ENCODE peak calls at places on chromosomes 12 and 14, in four cellular contexts. X is AML-193, R is lower leg skin, V is MCF 10A. O is an unnamed sample.

GRCh38 chr12:48078901-48079300 is 27.0 kb downstream of the SENP1 start:
- DNase-seq in X (peak), R (no peak), V (peak), O (no peak)

GRCh38 chr12:4114986-4115385 is 158.6 kb upstream of the CCND2 start:
- DNase-seq in X (no peak), R (no peak), V (no peak), O (no peak)

GRCh38 chr12:122126713-122127597 is 47.1 kb downstream of the IL31 start:
- DNase-seq in X (no peak), R (no peak), V (no peak), O (no peak)

GRCh38 chr14:63493246-63493645 is 49.9 kb downstream of the PPP2R5E start:
- DNase-seq in X (no peak), R (no peak), V (no peak), O (no peak)

GRCh38 chr14:32478027-32478426 is 148.9 kb downstream of the AKAP6 start:
- DNase-seq in X (no peak), R (no peak), V (no peak), O (no peak)

GRCh38 chr12:82841379-82841778 is 154.7 kb downstream of the TMTC2 start:
- DNase-seq in X (no peak), R (no peak), V (no peak), O (no peak)

GRCh38 chr12:53048033-53048779 is 1.7 kb upstream of the TNS2 start:
- DNase-seq in X (no peak), R (no peak), V (peak), O (no peak)

GRCh38 chr12:12278899-12279298 is 12.1 kb upstream of the LRP6 start:
- DNase-seq in X (no peak), R (no peak), V (no peak), O (no peak)

GRCh38 chr12:120584343-120585149 is 3.3 kb upstream of the POP5 start:
- DNase-seq in X (peak), R (no peak), V (peak), O (peak)

GRCh38 chr12:84911331-84912190 is 1.0 kb downstream of the SLC6A15 start:
- DNase-seq in X (no peak), R (peak), V (peak), O (no peak)

GRCh38 chr12:11431486-11431885 is 36.1 kb upstream of the PRB2 start:
- DNase-seq in X (no peak), R (no peak), V (no peak), O (no peak)

GRCh38 chr12:98840325-98840724 is 195.2 kb downstream of the APAF1 start:
- DNase-seq in X (no peak), R (no peak), V (no peak), O (no peak)

GRCh38 chr12:102484017-102484731 is 3.8 kb upstream of the IGF1 start:
- DNase-seq in X (peak), R (peak), V (peak), O (peak)

GRCh38 chr14:46582826-46583225 is 68.8 kb downstream of the RPL10L start:
- DNase-seq in X (no peak), R (no peak), V (no peak), O (no peak)

GRCh38 chr14:100330396-100330931 is 7.3 kb downstream of the SLC25A47 start:
- DNase-seq in X (no peak), R (no peak), V (no peak), O (no peak)

GRCh38 chr14:69921052-69921451 is 41.8 kb downstream of the SMOC1 start:
- DNase-seq in X (no peak), R (no peak), V (peak), O (no peak)

GRCh38 chr14:93997082-93997481 is at the start of gene CCDC197:
- DNase-seq in X (no peak), R (no peak), V (peak), O (no peak)

GRCh38 chr12:46830731-46831334 is 5.0 kb upstream of the SLC38A4 start:
- DNase-seq in X (no peak), R (no peak), V (no peak), O (no peak)

GRCh38 chr12:113234483-113234882 is 13.2 kb downstream of the TPCN1 start:
- DNase-seq in X (no peak), R (no peak), V (no peak), O (no peak)

GRCh38 chr14:35117112-35117511 is 4.7 kb downstream of the PPP2R3C start:
- DNase-seq in X (no peak), R (no peak), V (no peak), O (no peak)

GRCh38 chr14:86450075-86450474 is 920.1 kb downstream of the FLRT2 start:
- DNase-seq in X (no peak), R (no peak), V (no peak), O (no peak)

GRCh38 chr12:105659355-105660075 is 329.0 kb downstream of the C12orf75 start:
- DNase-seq in X (no peak), R (peak), V (peak), O (no peak)

GRCh38 chr12:15526033-15526432 is 203.7 kb downstream of the PTPRO start:
- DNase-seq in X (peak), R (no peak), V (peak), O (no peak)

GRCh38 chr14:34303811-34304210 is 158.2 kb downstream of the SPTSSA start:
- DNase-seq in X (no peak), R (no peak), V (no peak), O (no peak)